ENCODE peak calls at places on chromosomes 1 and 21, in four cellular contexts. X is K562, B is H1, N is HepG2. S is an unnamed sample.

GRCh38 chr21:43691086-43691795 is 27.7 kb upstream of the PDXK start:
- DNase-seq in N (no peak), B (no peak), X (no peak), S (no peak)

GRCh38 chr21:26405735-26406361 is 167.2 kb downstream of the CYYR1 start:
- DNase-seq in X (no peak), N (no peak), B (no peak), S (no peak)

GRCh38 chr1:241356519-241357365 is at the start of gene RGS7:
- DNase-seq in N (peak; percentile 4), X (no peak), B (no peak), S (no peak)

GRCh38 chr1:59138402-59138801 is 158.5 kb upstream of the FGGY start:
- DNase-seq in N (no peak), X (no peak), B (no peak), S (no peak)

GRCh38 chr1:226109829-226110248 is 47.3 kb downstream of the H3-3A start:
- DNase-seq in N (peak; percentile 75), X (peak; percentile 99), B (no peak), S (no peak)

GRCh38 chr1:79079770-79080169 is 73.2 kb upstream of the ADGRL4 start:
- DNase-seq in N (no peak), X (no peak), B (peak; percentile 13), S (no peak)

GRCh38 chr1:226411619-226412018 is 3.7 kb upstream of the PARP1 start:
- DNase-seq in X (no peak), B (no peak), N (no peak), S (no peak)

GRCh38 chr1:223556414-223557124 is 108.9 kb downstream of the CAPN8 start:
- DNase-seq in B (peak; percentile 31), N (peak; percentile 25), X (peak; percentile 76), S (peak; percentile 59)

DNA sequence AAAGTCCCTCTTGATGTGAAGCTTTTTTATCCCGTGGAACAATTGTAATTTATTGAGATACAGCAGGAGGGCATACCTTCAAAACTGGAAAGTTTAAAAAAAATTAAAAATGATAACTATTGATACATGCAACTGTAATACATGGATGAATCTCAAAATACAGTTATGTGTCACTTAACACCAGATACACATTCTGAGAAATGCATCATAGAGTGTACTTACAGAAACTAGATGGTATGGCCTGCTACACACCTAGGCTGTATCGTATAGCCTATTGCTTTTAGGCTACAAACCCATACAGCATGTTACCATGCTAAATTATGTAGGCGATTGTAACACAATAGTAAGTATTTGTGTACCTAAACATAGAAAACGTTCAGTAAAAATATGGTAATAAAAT is 7.1 kb upstream of the AKNAD1 start:
- DNase-seq in N (no peak), B (no peak), X (no peak), S (no peak)
- TF ChIP-seq HDAC2 in N (no peak), B (no peak), X (no peak), S (no peak)

GRCh38 chr1:231557411-231557810 is 28.9 kb downstream of the TSNAX start:
- DNase-seq in N (no peak), X (no peak), B (no peak), S (no peak)

GRCh38 chr1:231549733-231550447 is 21.4 kb downstream of the TSNAX start:
- DNase-seq in X (no peak), N (no peak), B (no peak), S (no peak)

GRCh38 chr1:231550448-231550781 is 21.9 kb downstream of the TSNAX start:
- DNase-seq in B (no peak), X (peak; percentile 43), N (peak; percentile 50), S (no peak)

GRCh38 chr1:231554969-231555368 is 26.5 kb downstream of the TSNAX start:
- DNase-seq in N (no peak), B (no peak), X (no peak), S (no peak)

DNA sequence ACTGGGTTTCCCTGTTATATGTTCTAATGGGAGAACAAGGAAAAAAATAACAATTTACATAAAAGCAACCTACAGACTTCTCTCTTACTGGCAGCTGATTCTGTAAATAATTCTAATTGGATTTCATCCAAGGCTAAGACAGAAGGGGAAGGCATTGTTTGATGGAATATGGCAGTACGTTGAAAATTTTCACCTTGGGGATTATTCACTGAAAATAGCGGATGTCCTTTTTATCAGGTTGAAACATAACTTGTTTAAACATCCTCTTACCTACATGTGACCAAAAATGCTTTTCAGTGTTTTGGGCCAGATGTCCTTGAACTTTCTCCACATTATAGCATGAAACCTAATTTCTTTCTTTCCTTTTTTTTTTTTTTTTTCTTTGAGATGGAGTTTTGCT is 24.9 kb downstream of the TSNAX start:
- DNase-seq in N (no peak), X (no peak), B (no peak), S (no peak)
- TF ChIP-seq ATF3 in N (no peak), X (no peak), B (no peak), S (no peak)

DNA sequence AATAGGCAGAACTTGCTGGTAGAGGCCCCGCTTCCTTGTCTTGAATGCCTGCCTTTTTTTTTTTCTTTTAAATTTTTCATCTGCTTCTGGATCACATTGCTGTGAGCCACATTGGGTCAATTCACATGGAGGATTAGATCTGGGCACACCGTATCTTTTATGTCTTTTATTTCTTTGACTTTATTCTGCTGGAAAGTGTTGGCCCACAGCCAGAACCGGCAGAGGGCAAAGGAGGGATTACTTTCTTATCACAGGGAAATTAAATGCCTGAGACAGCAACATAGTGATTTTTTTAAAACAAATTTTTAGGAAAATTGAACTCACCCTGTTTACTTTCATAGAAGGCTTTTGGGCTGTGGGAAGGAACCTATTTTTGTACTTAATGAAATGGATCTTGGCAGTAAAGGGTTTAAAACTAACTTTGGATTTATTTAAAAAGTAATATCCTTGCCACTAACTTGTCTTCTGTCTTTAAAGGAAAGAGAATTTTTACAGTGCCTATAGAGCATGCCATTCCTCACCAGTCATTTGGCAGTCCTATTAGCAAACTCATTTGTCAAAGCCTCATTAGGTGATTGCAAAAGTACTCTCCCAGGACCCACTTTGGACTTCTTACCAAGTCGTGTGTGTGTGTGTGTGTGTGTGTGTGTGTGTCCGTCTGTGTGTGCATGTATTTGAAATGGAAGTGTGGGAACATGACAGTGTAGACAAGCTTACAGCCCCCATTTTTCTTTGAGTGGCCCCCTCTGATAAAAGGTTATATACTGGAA is 68.4 kb downstream of the ST6GALNAC3 start:
- DNase-seq in X (no peak), B (no peak), N (no peak), S (no peak)
- TF ChIP-seq ATF2 in X (no peak), B (no peak), N (no peak), S (no peak)

DNA sequence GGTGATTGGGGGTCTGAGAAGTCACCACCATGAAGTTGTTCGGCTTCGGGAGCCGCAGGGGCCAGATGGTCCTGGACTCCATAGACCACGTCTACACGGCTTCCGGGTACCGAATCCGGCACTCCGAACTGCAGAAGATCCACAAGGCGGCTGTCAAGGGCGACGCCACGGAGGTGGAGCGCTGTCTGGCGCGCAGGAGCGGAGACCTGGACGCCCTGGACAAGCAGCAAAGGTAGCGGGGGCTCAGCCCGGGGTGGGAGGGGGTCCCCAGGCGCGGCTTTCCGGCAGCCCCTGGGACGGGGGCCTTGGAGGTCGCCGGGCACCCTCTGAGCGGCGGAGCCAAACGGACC is 146.5 kb downstream of the LIPI start:
- DNase-seq in N (no peak), X (no peak), B (no peak), S (no peak)
- TF ChIP-seq HDAC2 in N (no peak), X (no peak), B (no peak), S (no peak)

GRCh38 chr1:95953005-95953404 is 719.0 kb downstream of the RWDD3 start:
- DNase-seq in X (no peak), B (peak; percentile 9), N (no peak), S (no peak)
- TF ChIP-seq ATF3 in X (no peak), B (no peak), N (no peak), S (no peak)

GRCh38 chr1:230281531-230281930 is 144.6 kb downstream of the PGBD5 start:
- DNase-seq in X (no peak), B (no peak), N (no peak), S (no peak)

GRCh38 chr1:230283678-230284077 is 142.5 kb downstream of the PGBD5 start:
- DNase-seq in B (no peak), N (no peak), X (no peak), S (no peak)

GRCh38 chr1:230280906-230281413 is 145.2 kb downstream of the PGBD5 start:
- DNase-seq in N (no peak), X (no peak), B (no peak), S (no peak)

GRCh38 chr1:230280054-230280795 is 145.9 kb downstream of the PGBD5 start:
- DNase-seq in X (no peak), B (no peak), N (no peak), S (no peak)

GRCh38 chr1:230282157-230282556 is 144.0 kb downstream of the PGBD5 start:
- DNase-seq in N (no peak), B (no peak), X (no peak), S (no peak)
- TF ChIP-seq ATF2 in N (no peak), B (no peak), X (no peak), S (no peak)

DNA sequence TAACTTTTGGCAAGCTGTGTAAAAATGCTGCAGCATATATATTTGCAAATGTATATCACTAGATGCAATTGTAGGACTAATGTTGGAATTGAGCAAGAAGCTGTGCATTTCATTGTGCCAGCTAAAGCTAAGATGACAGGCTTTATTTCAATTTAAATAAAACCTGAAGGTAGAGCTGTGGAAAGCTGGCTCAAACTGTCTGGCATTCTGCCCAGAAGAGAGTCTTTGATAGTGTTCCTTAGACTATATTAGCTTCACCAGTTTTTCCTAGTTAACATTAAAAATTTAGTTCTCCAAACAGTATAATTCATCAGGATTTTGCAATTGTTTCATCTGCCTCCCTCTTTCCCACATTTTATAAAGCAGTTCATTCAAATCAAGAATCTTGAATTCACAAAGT is 1164.6 kb upstream of the ADGRL4 start:
- DNase-seq in N (no peak), X (no peak), B (no peak), S (no peak)
- TF ChIP-seq HDAC2 in N (no peak), X (no peak), B (no peak), S (no peak)

DNA sequence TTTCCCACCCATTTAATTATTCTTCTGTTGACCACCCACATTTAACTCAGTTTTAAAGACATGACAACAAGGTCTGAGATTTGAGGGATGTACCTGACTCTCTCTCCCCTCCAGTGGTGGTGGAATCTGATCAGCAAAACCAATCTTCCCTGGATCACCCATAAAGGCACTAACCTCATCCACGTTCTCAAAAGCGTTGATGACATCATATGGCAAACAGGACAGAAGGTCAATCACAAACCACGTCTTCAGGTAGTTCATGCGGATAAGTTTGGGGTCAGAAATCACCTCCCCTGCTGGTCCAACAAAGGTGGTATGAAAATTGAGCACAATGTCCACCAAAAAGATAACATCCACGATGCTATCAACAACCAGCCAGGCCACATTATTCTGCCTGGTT is 115.3 kb downstream of the KCNH1 start:
- DNase-seq in B (no peak), N (no peak), X (no peak), S (no peak)
- TF ChIP-seq ATF3 in B (no peak), N (no peak), X (no peak), S (no peak)